ENCODE peak calls at places on chromosomes 11 and 22, in four cellular contexts. C is A549, L is K562, D is GM12878. F is an unnamed sample.

GRCh38 chr11:124627546-124627945 is 4.9 kb downstream of the TBRG1 start:
- DNase-seq in C (no peak), D (no peak), L (no peak), F (no peak)

GRCh38 chr11:1926156-1927031 is 6.9 kb downstream of the TNNT3 start:
- DNase-seq in C (no peak), L (no peak), D (no peak), F (no peak)

GRCh38 chr11:11640152-11640551 is 18.3 kb upstream of the GALNT18 start:
- DNase-seq in L (no peak), D (no peak), C (no peak), F (peak)

GRCh38 chr11:74678041-74678440 is 53.2 kb downstream of the CHRDL2 start:
- DNase-seq in C (no peak), D (no peak), L (no peak), F (no peak)

GRCh38 chr22:17842386-17842785 is 68.1 kb upstream of the BID start:
- DNase-seq in D (no peak), L (no peak), C (no peak), F (no peak)

GRCh38 chr11:64344721-64345120 is 4.7 kb downstream of the CCDC88B start:
- DNase-seq in L (no peak), C (no peak), D (no peak), F (no peak)

GRCh38 chr11:3147257-3147619 is 17.9 kb downstream of the OSBPL5 start:
- DNase-seq in D (no peak), C (no peak), L (no peak), F (no peak)

GRCh38 chr11:127018683-127019279 is 18.2 kb upstream of the KIRREL3 start:
- DNase-seq in D (no peak), C (peak), L (no peak), F (no peak)

GRCh38 chr11:120147094-120147949 is 9.4 kb upstream of the TRIM29 start:
- DNase-seq in L (no peak), D (no peak), C (no peak), F (no peak)

GRCh38 chr22:22424210-22424800 is 84.2 kb downstream of the ZNF280B start:
- DNase-seq in D (no peak), L (no peak), C (no peak), F (no peak)

GRCh38 chr22:20424937-20425587 is 12.6 kb downstream of the SCARF2 start:
- DNase-seq in L (peak), D (no peak), C (peak), F (no peak)

GRCh38 chr11:83257638-83258229 is 28.4 kb downstream of the CCDC90B start:
- DNase-seq in L (no peak), C (no peak), D (no peak), F (peak)

GRCh38 chr11:124872741-124873140 is 7.5 kb downstream of the ROBO3 start:
- DNase-seq in D (no peak), C (no peak), L (peak), F (no peak)

DNA sequence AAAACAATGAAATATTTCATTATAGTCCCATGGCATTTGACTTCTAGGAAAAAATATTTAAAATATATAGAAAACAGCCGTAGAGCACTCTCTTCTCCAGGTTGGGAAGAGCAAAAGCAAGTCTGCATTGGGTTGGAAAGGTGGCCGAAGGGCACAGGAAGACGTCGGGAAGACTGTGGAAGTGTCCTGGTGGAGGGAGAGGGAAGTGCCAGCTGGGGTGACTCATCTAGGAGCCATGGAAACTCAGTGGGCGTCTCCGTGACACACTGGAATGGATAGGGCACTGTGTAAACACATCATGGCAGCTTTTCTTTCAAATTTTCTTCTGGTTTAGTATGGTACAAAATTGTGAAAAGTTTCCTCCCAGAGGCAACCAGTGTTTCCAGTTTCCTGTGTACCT is 12.7 kb downstream of the GTPBP1 start:
- DNase-seq in L (no peak), C (peak), D (no peak), F (peak)
- TF ChIP-seq ELK1 in L (no peak), C (no peak), D (no peak), F (no peak)

GRCh38 chr11:65432686-65433582 is 10.3 kb downstream of the NEAT1 start:
- DNase-seq in C (peak), D (no peak), L (no peak), F (peak)
- TF ChIP-seq ELK1 in C (no peak), D (no peak), L (no peak), F (no peak)

GRCh38 chr11:47552086-47552580 is 799 bp downstream of the CELF1 start:
- DNase-seq in D (no peak), L (no peak), C (peak), F (peak)
- TF ChIP-seq ELK1 in D (no peak), L (no peak), C (no peak), F (no peak)

GRCh38 chr11:122183933-122184332 is 67.9 kb upstream of the BLID start:
- DNase-seq in D (no peak), C (no peak), L (no peak), F (no peak)

GRCh38 chr11:122181893-122182292 is 65.9 kb upstream of the BLID start:
- DNase-seq in C (no peak), D (no peak), L (no peak), F (no peak)

GRCh38 chr11:122187373-122188165 is 71.6 kb upstream of the BLID start:
- DNase-seq in D (no peak), C (no peak), L (no peak), F (no peak)

GRCh38 chr11:122189259-122189658 is 73.2 kb upstream of the BLID start:
- DNase-seq in L (no peak), C (peak), D (no peak), F (peak)

DNA sequence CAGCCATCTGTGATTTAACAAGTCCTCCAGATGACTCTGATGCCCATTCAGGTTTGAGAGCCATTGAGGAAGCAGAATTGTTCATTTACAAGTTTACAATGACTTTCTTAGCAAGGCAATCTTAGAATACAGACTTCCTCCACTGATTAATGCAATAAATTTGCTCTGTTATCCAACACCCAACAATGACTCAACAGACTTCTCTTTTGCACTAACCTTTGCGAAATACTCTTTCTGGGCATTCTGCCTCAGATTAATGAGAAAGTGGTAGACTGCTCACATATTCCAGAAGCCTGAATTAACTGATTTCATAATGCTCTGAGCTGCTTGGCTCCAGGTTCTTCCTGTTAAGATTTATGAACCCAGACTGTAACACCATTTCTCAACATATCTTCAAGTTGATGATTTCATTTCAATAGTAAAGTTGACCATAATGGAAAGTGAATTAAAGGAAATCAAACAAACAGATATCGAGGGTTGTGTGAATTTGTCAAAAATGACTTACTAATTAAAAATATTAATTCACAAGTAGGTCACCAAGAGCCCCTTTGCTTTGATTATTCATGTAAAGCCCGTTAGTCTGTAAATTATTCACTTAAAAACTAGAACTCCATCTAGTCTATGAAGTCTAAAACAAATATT is 70.5 kb upstream of the BLID start:
- DNase-seq in C (peak), D (no peak), L (no peak), F (peak)
- TF ChIP-seq ELK1 in C (no peak), D (no peak), L (no peak), F (no peak)

GRCh38 chr11:69301491-69302401 is 7.8 kb downstream of the MYEOV start:
- DNase-seq in L (peak), D (no peak), C (peak), F (peak)
- TF ChIP-seq ELK1 in L (no peak), D (no peak), C (no peak), F (no peak)

GRCh38 chr22:49966716-49967332 is 6.3 kb downstream of the PIM3 start:
- DNase-seq in L (no peak), C (no peak), D (no peak), F (no peak)
- TF ChIP-seq ELK1 in L (no peak), C (no peak), D (no peak), F (no peak)

GRCh38 chr11:67576742-67577475 is 6.7 kb upstream of the GSTP1 start:
- DNase-seq in L (peak), D (no peak), C (no peak), F (no peak)

GRCh38 chr11:67577951-67578350 is 5.7 kb upstream of the GSTP1 start:
- DNase-seq in D (no peak), L (no peak), C (no peak), F (no peak)

GRCh38 chr11:67572305-67572704 is 11.3 kb upstream of the GSTP1 start:
- DNase-seq in L (no peak), C (no peak), D (no peak), F (no peak)

GRCh38 chr11:67571443-67571842 is 12.2 kb upstream of the GSTP1 start:
- DNase-seq in L (no peak), D (no peak), C (no peak), F (no peak)

GRCh38 chr11:67572747-67573419 is 10.7 kb upstream of the GSTP1 start:
- DNase-seq in C (peak), D (no peak), L (peak), F (peak)
- TF ChIP-seq ELK1 in C (no peak), D (no peak), L (no peak), F (no peak)

GRCh38 chr22:44567846-44568493 is 69.9 kb upstream of the RTL6 start:
- DNase-seq in D (no peak), C (peak), L (no peak), F (peak)
- TF ChIP-seq ELK1 in D (no peak), C (no peak), L (no peak), F (no peak)

GRCh38 chr11:33689089-33689488 is 11.5 kb downstream of the C11orf91 start:
- DNase-seq in D (no peak), C (peak), L (no peak), F (no peak)
- TF ChIP-seq ELK1 in D (no peak), C (no peak), L (no peak), F (no peak)

DNA sequence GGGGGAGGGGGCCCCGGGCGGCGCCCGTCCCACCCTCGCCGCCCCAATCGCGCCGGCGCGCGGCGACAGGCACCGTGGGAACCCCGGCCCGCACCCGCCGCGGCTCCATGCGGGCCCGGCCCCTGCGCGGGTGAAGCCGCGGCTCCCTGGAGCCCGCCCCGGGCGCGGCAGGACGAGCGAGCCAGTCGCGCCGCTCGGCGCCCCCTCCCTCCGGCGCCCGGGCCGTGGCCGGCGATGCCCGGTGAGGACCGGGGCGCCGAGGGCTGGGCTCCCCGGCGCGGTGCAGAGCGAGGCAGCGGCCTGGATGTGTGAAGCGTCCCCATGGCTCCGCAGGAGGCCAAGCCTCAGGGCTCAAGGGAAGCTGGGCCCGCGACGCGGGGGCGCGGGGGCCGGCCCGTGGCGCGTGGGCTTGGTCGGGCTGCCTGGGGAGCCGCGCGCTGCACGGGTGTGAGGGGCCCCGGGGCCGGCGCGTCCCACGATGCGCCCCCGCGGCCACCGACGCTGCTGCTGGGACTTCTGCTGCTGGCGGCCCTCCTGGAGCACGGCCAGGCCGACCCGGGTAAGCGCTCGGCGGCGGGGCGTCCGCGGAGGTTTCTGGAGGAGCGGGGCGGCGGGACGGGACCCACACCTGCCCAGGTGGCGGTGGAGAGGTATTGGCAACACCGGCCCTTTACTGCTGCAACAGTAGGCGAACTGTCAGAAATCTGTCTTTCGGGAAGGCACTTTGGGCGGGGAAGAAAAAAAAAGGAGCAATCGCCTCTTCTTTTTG is 119.3 kb downstream of the HIPK3 start:
- DNase-seq in L (no peak), C (no peak), D (no peak), F (no peak)
- TF ChIP-seq ELK1 in L (no peak), C (no peak), D (no peak), F (no peak)

F was measured in IMR-90.